ENCODE peak calls at places on chromosomes 4 and X, in eight cellular contexts. One of them, this sample, is unnamed.

GRCh38 chrX:38052096-38052495 is 45.7 kb downstream of the SYTL5 start:
- DNase-seq in activated B cell treated with CpG ODN at 0.5 μM for 24 hours: no peak
- DNase-seq in mammary epithelial cell: peak; percentile 86
- DNase-seq in uterus: no peak
- DNase-seq in fibroblast of mammary gland: peak; percentile 95
- DNase-seq in lower lobe of right lung: no peak
- DNase-seq in endothelial cell: no peak
- DNase-seq in ovary: no peak
- DNase-seq in this sample: no peak

GRCh38 chr4:109266236-109266635 is 36.2 kb downstream of the COL25A1 start:
- DNase-seq in endothelial cell: no peak
- DNase-seq in mammary epithelial cell: no peak
- DNase-seq in fibroblast of mammary gland: no peak
- DNase-seq in lower lobe of right lung: no peak
- DNase-seq in uterus: no peak
- DNase-seq in activated B cell treated with CpG ODN at 0.5 μM for 24 hours: no peak
- DNase-seq in ovary: no peak
- DNase-seq in this sample: no peak

GRCh38 chr4:5474756-5475155 is 233.6 kb downstream of the EVC2 start:
- DNase-seq in activated B cell treated with CpG ODN at 0.5 μM for 24 hours: no peak
- DNase-seq in lower lobe of right lung: no peak
- DNase-seq in ovary: no peak
- DNase-seq in endothelial cell: no peak
- DNase-seq in mammary epithelial cell: no peak
- DNase-seq in uterus: no peak
- DNase-seq in fibroblast of mammary gland: no peak
- DNase-seq in this sample: no peak

GRCh38 chrX:39730671-39731389 is 366.9 kb downstream of the BCOR start:
- DNase-seq in mammary epithelial cell: peak; percentile 31
- DNase-seq in uterus: peak; percentile 78
- DNase-seq in fibroblast of mammary gland: peak; percentile 87
- DNase-seq in lower lobe of right lung: peak; percentile 55
- DNase-seq in activated B cell treated with CpG ODN at 0.5 μM for 24 hours: no peak
- DNase-seq in endothelial cell: peak; percentile 36
- DNase-seq in ovary: peak; percentile 82
- DNase-seq in this sample: no peak

GRCh38 chr4:84032372-84032771 is 466.7 kb downstream of the NKX6-1 start:
- DNase-seq in lower lobe of right lung: no peak
- DNase-seq in uterus: no peak
- DNase-seq in ovary: no peak
- DNase-seq in activated B cell treated with CpG ODN at 0.5 μM for 24 hours: no peak
- DNase-seq in endothelial cell: no peak
- DNase-seq in fibroblast of mammary gland: no peak
- DNase-seq in mammary epithelial cell: no peak
- DNase-seq in this sample: no peak

GRCh38 chrX:56600141-56600540 is 36.7 kb downstream of the UBQLN2 start:
- DNase-seq in endothelial cell: no peak
- DNase-seq in ovary: no peak
- DNase-seq in fibroblast of mammary gland: peak; percentile 0
- DNase-seq in mammary epithelial cell: no peak
- DNase-seq in lower lobe of right lung: no peak
- DNase-seq in activated B cell treated with CpG ODN at 0.5 μM for 24 hours: no peak
- DNase-seq in uterus: no peak
- DNase-seq in this sample: no peak

GRCh38 chr4:62087706-62088105 is 887.6 kb downstream of the ADGRL3 start:
- DNase-seq in uterus: no peak
- DNase-seq in ovary: no peak
- DNase-seq in activated B cell treated with CpG ODN at 0.5 μM for 24 hours: no peak
- DNase-seq in mammary epithelial cell: no peak
- DNase-seq in endothelial cell: no peak
- DNase-seq in fibroblast of mammary gland: no peak
- DNase-seq in lower lobe of right lung: no peak
- DNase-seq in this sample: no peak

GRCh38 chr4:10620935-10621488 is 63.6 kb downstream of the CLNK start:
- DNase-seq in fibroblast of mammary gland: no peak
- DNase-seq in mammary epithelial cell: no peak
- DNase-seq in activated B cell treated with CpG ODN at 0.5 μM for 24 hours: no peak
- DNase-seq in uterus: no peak
- DNase-seq in ovary: no peak
- DNase-seq in endothelial cell: no peak
- DNase-seq in lower lobe of right lung: no peak
- DNase-seq in this sample: no peak

GRCh38 chr4:136690363-136690762 is 841.9 kb downstream of the PCDH18 start:
- DNase-seq in lower lobe of right lung: no peak
- DNase-seq in fibroblast of mammary gland: no peak
- DNase-seq in endothelial cell: no peak
- DNase-seq in activated B cell treated with CpG ODN at 0.5 μM for 24 hours: no peak
- DNase-seq in ovary: no peak
- DNase-seq in uterus: no peak
- DNase-seq in mammary epithelial cell: no peak
- DNase-seq in this sample: no peak

GRCh38 chr4:176383273-176384077 is 63.7 kb downstream of the SPCS3 start:
- DNase-seq in uterus: no peak
- DNase-seq in mammary epithelial cell: peak; percentile 26
- DNase-seq in endothelial cell: no peak
- DNase-seq in activated B cell treated with CpG ODN at 0.5 μM for 24 hours: no peak
- DNase-seq in ovary: no peak
- DNase-seq in fibroblast of mammary gland: peak; percentile 60
- DNase-seq in lower lobe of right lung: no peak
- DNase-seq in this sample: no peak

GRCh38 chr4:26962720-26963119 is 102.1 kb downstream of the STIM2 start:
- DNase-seq in activated B cell treated with CpG ODN at 0.5 μM for 24 hours: no peak
- DNase-seq in uterus: no peak
- DNase-seq in fibroblast of mammary gland: no peak
- DNase-seq in mammary epithelial cell: no peak
- DNase-seq in endothelial cell: no peak
- DNase-seq in lower lobe of right lung: no peak
- DNase-seq in ovary: no peak
- DNase-seq in this sample: no peak

GRCh38 chrX:126339926-126340325 is 173.8 kb upstream of the DCAF12L2 start:
- DNase-seq in lower lobe of right lung: no peak
- DNase-seq in activated B cell treated with CpG ODN at 0.5 μM for 24 hours: no peak
- DNase-seq in uterus: no peak
- DNase-seq in endothelial cell: no peak
- DNase-seq in fibroblast of mammary gland: no peak
- DNase-seq in ovary: no peak
- DNase-seq in mammary epithelial cell: no peak
- DNase-seq in this sample: no peak

GRCh38 chr4:145945431-145946155 is 7.0 kb upstream of the ZNF827 start:
- DNase-seq in ovary: no peak
- DNase-seq in uterus: no peak
- DNase-seq in lower lobe of right lung: no peak
- DNase-seq in mammary epithelial cell: peak; percentile 55
- DNase-seq in activated B cell treated with CpG ODN at 0.5 μM for 24 hours: no peak
- DNase-seq in fibroblast of mammary gland: peak; percentile 38
- DNase-seq in endothelial cell: no peak
- DNase-seq in this sample: no peak

GRCh38 chr4:2484993-2485392 is 16.1 kb downstream of the RNF4 start:
- DNase-seq in endothelial cell: peak; percentile 29
- DNase-seq in lower lobe of right lung: peak; percentile 91
- DNase-seq in uterus: peak; percentile 24
- DNase-seq in mammary epithelial cell: no peak
- DNase-seq in fibroblast of mammary gland: peak; percentile 49
- DNase-seq in activated B cell treated with CpG ODN at 0.5 μM for 24 hours: peak; percentile 64
- DNase-seq in ovary: no peak
- DNase-seq in this sample: no peak

GRCh38 chrX:13103111-13103913 is 58.9 kb upstream of the FAM9C start:
- DNase-seq in lower lobe of right lung: no peak
- DNase-seq in endothelial cell: no peak
- DNase-seq in uterus: no peak
- DNase-seq in activated B cell treated with CpG ODN at 0.5 μM for 24 hours: no peak
- DNase-seq in mammary epithelial cell: peak; percentile 66
- DNase-seq in ovary: no peak
- DNase-seq in fibroblast of mammary gland: peak; percentile 57
- DNase-seq in this sample: no peak

GRCh38 chrX:55169782-55170181 is 50.4 kb upstream of the PAGE5 start:
- DNase-seq in uterus: no peak
- DNase-seq in lower lobe of right lung: no peak
- DNase-seq in activated B cell treated with CpG ODN at 0.5 μM for 24 hours: no peak
- DNase-seq in endothelial cell: no peak
- DNase-seq in ovary: no peak
- DNase-seq in mammary epithelial cell: no peak
- DNase-seq in fibroblast of mammary gland: no peak
- DNase-seq in this sample: no peak

GRCh38 chr4:176729489-176729888 is 63.2 kb downstream of the VEGFC start:
- DNase-seq in activated B cell treated with CpG ODN at 0.5 μM for 24 hours: no peak
- DNase-seq in lower lobe of right lung: no peak
- DNase-seq in mammary epithelial cell: no peak
- DNase-seq in endothelial cell: no peak
- DNase-seq in ovary: no peak
- DNase-seq in uterus: no peak
- DNase-seq in fibroblast of mammary gland: peak; percentile 32
- DNase-seq in this sample: no peak

GRCh38 chr4:148341980-148342800 is 100.0 kb downstream of the NR3C2 start:
- DNase-seq in uterus: no peak
- DNase-seq in mammary epithelial cell: no peak
- DNase-seq in endothelial cell: no peak
- DNase-seq in lower lobe of right lung: no peak
- DNase-seq in ovary: peak; percentile 47
- DNase-seq in fibroblast of mammary gland: no peak
- DNase-seq in activated B cell treated with CpG ODN at 0.5 μM for 24 hours: no peak
- DNase-seq in this sample: no peak
- TF ChIP-seq CTCF in uterus: no peak
- TF ChIP-seq CTCF in mammary epithelial cell: no peak
- TF ChIP-seq CTCF in endothelial cell: no peak
- TF ChIP-seq CTCF in lower lobe of right lung: no peak
- TF ChIP-seq CTCF in ovary: no peak
- TF ChIP-seq CTCF in fibroblast of mammary gland: no peak
- TF ChIP-seq CTCF in activated B cell treated with CpG ODN at 0.5 μM for 24 hours: no peak
- TF ChIP-seq CTCF in this sample: no peak

GRCh38 chrX:65745427-65745826 is 78.0 kb downstream of the MSN start:
- DNase-seq in activated B cell treated with CpG ODN at 0.5 μM for 24 hours: no peak
- DNase-seq in lower lobe of right lung: no peak
- DNase-seq in mammary epithelial cell: no peak
- DNase-seq in fibroblast of mammary gland: no peak
- DNase-seq in ovary: no peak
- DNase-seq in uterus: no peak
- DNase-seq in endothelial cell: no peak
- DNase-seq in this sample: no peak

GRCh38 chrX:65750674-65751469 is 83.4 kb downstream of the MSN start:
- DNase-seq in fibroblast of mammary gland: no peak
- DNase-seq in activated B cell treated with CpG ODN at 0.5 μM for 24 hours: no peak
- DNase-seq in endothelial cell: no peak
- DNase-seq in uterus: no peak
- DNase-seq in ovary: no peak
- DNase-seq in mammary epithelial cell: no peak
- DNase-seq in lower lobe of right lung: no peak
- DNase-seq in this sample: no peak

GRCh38 chrX:65744965-65745364 is 77.5 kb downstream of the MSN start:
- DNase-seq in mammary epithelial cell: peak; percentile 71
- DNase-seq in activated B cell treated with CpG ODN at 0.5 μM for 24 hours: no peak
- DNase-seq in uterus: no peak
- DNase-seq in fibroblast of mammary gland: peak; percentile 35
- DNase-seq in ovary: no peak
- DNase-seq in endothelial cell: no peak
- DNase-seq in lower lobe of right lung: no peak
- DNase-seq in this sample: no peak

GRCh38 chrX:65741823-65742222 is 74.4 kb downstream of the MSN start:
- DNase-seq in endothelial cell: no peak
- DNase-seq in fibroblast of mammary gland: no peak
- DNase-seq in lower lobe of right lung: no peak
- DNase-seq in ovary: no peak
- DNase-seq in activated B cell treated with CpG ODN at 0.5 μM for 24 hours: no peak
- DNase-seq in mammary epithelial cell: no peak
- DNase-seq in uterus: no peak
- DNase-seq in this sample: no peak

DNA sequence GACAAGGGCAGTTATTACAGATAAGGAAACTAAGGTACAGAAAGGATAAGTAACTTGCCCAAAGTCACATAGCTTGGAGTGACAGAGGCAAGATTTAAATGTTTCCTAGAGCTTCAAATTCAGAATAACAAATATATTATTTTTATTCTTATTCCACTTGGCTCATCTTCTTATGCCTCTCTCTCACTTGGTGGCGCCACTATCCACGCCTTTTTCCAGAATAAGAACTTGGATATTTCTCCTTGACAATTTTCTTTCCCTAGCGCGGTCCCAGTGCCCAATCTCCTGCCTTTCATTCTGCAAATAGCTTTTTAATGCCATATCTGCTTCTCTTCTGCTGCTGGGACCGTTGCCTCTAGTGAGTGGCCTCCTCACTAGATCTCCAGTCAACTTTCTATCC is 78.5 kb downstream of the MSN start:
- DNase-seq in uterus: no peak
- DNase-seq in lower lobe of right lung: no peak
- DNase-seq in fibroblast of mammary gland: no peak
- DNase-seq in activated B cell treated with CpG ODN at 0.5 μM for 24 hours: no peak
- DNase-seq in endothelial cell: no peak
- DNase-seq in ovary: no peak
- DNase-seq in mammary epithelial cell: no peak
- DNase-seq in this sample: no peak
- TF ChIP-seq CTCF in uterus: no peak
- TF ChIP-seq CTCF in lower lobe of right lung: no peak
- TF ChIP-seq CTCF in fibroblast of mammary gland: no peak
- TF ChIP-seq CTCF in activated B cell treated with CpG ODN at 0.5 μM for 24 hours: no peak
- TF ChIP-seq CTCF in endothelial cell: no peak
- TF ChIP-seq CTCF in ovary: no peak
- TF ChIP-seq CTCF in mammary epithelial cell: peak; percentile 37
- TF ChIP-seq CTCF in this sample: peak; percentile 21

DNA sequence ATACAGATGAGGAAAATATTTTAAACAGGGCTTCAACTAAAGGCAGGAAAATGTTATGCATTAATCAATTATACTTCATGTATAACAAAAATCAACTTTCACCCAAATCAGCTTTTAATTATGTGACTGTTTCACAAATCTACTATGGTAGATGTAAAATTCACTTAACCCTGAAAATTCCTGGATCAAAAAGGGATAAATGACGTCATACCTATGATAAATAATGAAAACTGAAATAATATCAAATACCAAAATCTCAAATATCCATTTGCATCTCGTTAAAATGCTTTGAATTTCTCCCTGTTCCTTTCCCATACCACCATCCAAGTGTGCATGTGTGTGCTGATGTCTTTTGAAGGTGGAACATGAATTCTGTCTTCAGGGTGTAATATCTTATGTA is 11.5 kb downstream of the S100G start:
- DNase-seq in endothelial cell: no peak
- DNase-seq in lower lobe of right lung: no peak
- DNase-seq in mammary epithelial cell: no peak
- DNase-seq in ovary: no peak
- DNase-seq in fibroblast of mammary gland: no peak
- DNase-seq in activated B cell treated with CpG ODN at 0.5 μM for 24 hours: no peak
- DNase-seq in uterus: no peak
- DNase-seq in this sample: no peak
- TF ChIP-seq CTCF in endothelial cell: no peak
- TF ChIP-seq CTCF in lower lobe of right lung: no peak
- TF ChIP-seq CTCF in mammary epithelial cell: no peak
- TF ChIP-seq CTCF in ovary: no peak
- TF ChIP-seq CTCF in fibroblast of mammary gland: no peak
- TF ChIP-seq CTCF in activated B cell treated with CpG ODN at 0.5 μM for 24 hours: no peak
- TF ChIP-seq CTCF in uterus: no peak
- TF ChIP-seq CTCF in this sample: no peak

DNA sequence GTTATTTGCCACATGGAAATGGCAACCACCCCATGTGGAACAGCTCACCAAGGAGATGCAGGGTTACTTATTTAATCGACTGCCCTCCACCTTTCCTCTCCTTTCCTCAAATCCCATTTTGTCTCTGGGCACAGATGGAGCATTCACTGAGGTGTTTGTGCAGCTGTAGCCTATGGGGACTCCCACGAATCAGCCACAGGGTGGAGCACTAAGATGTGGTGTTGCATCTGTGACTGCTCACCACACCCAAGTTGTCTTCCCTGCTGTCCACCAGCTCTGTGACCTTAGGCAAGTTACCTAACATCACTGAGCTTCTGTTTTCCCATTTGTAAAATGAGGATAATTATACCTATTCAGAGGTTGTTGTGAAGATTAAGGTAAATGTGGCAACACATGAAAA is 252.4 kb upstream of the CPEB2 start:
- DNase-seq in ovary: no peak
- DNase-seq in activated B cell treated with CpG ODN at 0.5 μM for 24 hours: no peak
- DNase-seq in uterus: no peak
- DNase-seq in lower lobe of right lung: peak; percentile 45
- DNase-seq in mammary epithelial cell: peak; percentile 47
- DNase-seq in endothelial cell: no peak
- DNase-seq in fibroblast of mammary gland: peak; percentile 39
- DNase-seq in this sample: no peak
- TF ChIP-seq CTCF in ovary: no peak
- TF ChIP-seq CTCF in activated B cell treated with CpG ODN at 0.5 μM for 24 hours: no peak
- TF ChIP-seq CTCF in uterus: peak; percentile 4
- TF ChIP-seq CTCF in lower lobe of right lung: peak; percentile 48
- TF ChIP-seq CTCF in mammary epithelial cell: peak; percentile 76
- TF ChIP-seq CTCF in endothelial cell: no peak
- TF ChIP-seq CTCF in fibroblast of mammary gland: peak; percentile 40
- TF ChIP-seq CTCF in this sample: peak; percentile 24